ENCODE peak calls at places on chromosome 19, in five cellular contexts. One of them, this sample, is unnamed.

GRCh38 chr19:33688657-33688992 is 66.9 kb downstream of the CHST8 start:
- ATAC-seq in K562: no peak
- ATAC-seq in HepG2: no peak
- ATAC-seq in GM12878: no peak
- ATAC-seq in upper lobe of left lung: no peak
- ATAC-seq in this sample: no peak

GRCh38 chr19:17114414-17114831 is 38.8 kb downstream of the MYO9B start:
- ATAC-seq in GM12878: no peak
- ATAC-seq in K562: no peak
- ATAC-seq in upper lobe of left lung: no peak
- ATAC-seq in HepG2: no peak
- ATAC-seq in this sample: no peak

GRCh38 chr19:2719910-2720776 is 1.0 kb downstream of the DIRAS1 start:
- ATAC-seq in K562: no peak
- ATAC-seq in HepG2: no peak
- ATAC-seq in upper lobe of left lung: no peak
- ATAC-seq in GM12878: no peak
- ATAC-seq in this sample: no peak

GRCh38 chr19:46412983-46413261 is 442 bp downstream of the CCDC8 start:
- ATAC-seq in GM12878: no peak
- ATAC-seq in HepG2: no peak
- ATAC-seq in upper lobe of left lung: no peak
- ATAC-seq in K562: peak
- ATAC-seq in this sample: no peak

GRCh38 chr19:48804496-48804895 is 6.3 kb downstream of the BCAT2 start:
- ATAC-seq in HepG2: no peak
- ATAC-seq in GM12878: no peak
- ATAC-seq in K562: no peak
- ATAC-seq in upper lobe of left lung: no peak
- ATAC-seq in this sample: no peak

GRCh38 chr19:1840541-1841115 is 7.7 kb downstream of the REXO1 start:
- ATAC-seq in HepG2: peak
- ATAC-seq in GM12878: no peak
- ATAC-seq in K562: peak
- ATAC-seq in upper lobe of left lung: no peak
- ATAC-seq in this sample: peak

GRCh38 chr19:48290341-48290922 is 20.6 kb downstream of the ZNF114 start:
- ATAC-seq in HepG2: peak
- ATAC-seq in K562: peak
- ATAC-seq in upper lobe of left lung: no peak
- ATAC-seq in GM12878: no peak
- ATAC-seq in this sample: peak

GRCh38 chr19:49387936-49388372 is at the start of gene KASH5:
- ATAC-seq in HepG2: no peak
- ATAC-seq in GM12878: no peak
- ATAC-seq in upper lobe of left lung: peak
- ATAC-seq in K562: peak
- ATAC-seq in this sample: peak

GRCh38 chr19:54317108-54317964 is 4.4 kb upstream of the LILRA5 start:
- ATAC-seq in GM12878: no peak
- ATAC-seq in upper lobe of left lung: peak
- ATAC-seq in K562: no peak
- ATAC-seq in HepG2: no peak
- ATAC-seq in this sample: no peak

GRCh38 chr19:16160943-16161560 is 12.3 kb downstream of the CIB3 start:
- ATAC-seq in HepG2: no peak
- ATAC-seq in GM12878: no peak
- ATAC-seq in upper lobe of left lung: no peak
- ATAC-seq in K562: peak
- ATAC-seq in this sample: no peak

GRCh38 chr19:15591796-15592195 is 23.2 kb upstream of the CYP4F8 start:
- ATAC-seq in K562: no peak
- ATAC-seq in GM12878: no peak
- ATAC-seq in upper lobe of left lung: peak
- ATAC-seq in HepG2: no peak
- ATAC-seq in this sample: no peak

GRCh38 chr19:8361921-8362793 is 1.8 kb upstream of the ANGPTL4 start:
- ATAC-seq in GM12878: no peak
- ATAC-seq in K562: no peak
- ATAC-seq in upper lobe of left lung: peak
- ATAC-seq in HepG2: peak
- ATAC-seq in this sample: peak

GRCh38 chr19:14563989-14564650 is 7.7 kb downstream of the NDUFB7 start:
- ATAC-seq in GM12878: peak
- ATAC-seq in HepG2: peak
- ATAC-seq in K562: peak
- ATAC-seq in upper lobe of left lung: no peak
- ATAC-seq in this sample: no peak

GRCh38 chr19:55644842-55645511 is 1.5 kb downstream of the ZNF581 start:
- ATAC-seq in GM12878: no peak
- ATAC-seq in upper lobe of left lung: no peak
- ATAC-seq in K562: no peak
- ATAC-seq in HepG2: no peak
- ATAC-seq in this sample: no peak

GRCh38 chr19:7783991-7784421 is 21.0 kb downstream of the CLEC4M start:
- ATAC-seq in K562: peak
- ATAC-seq in GM12878: no peak
- ATAC-seq in upper lobe of left lung: peak
- ATAC-seq in HepG2: peak
- ATAC-seq in this sample: no peak

GRCh38 chr19:35756373-35757230 is at the start of gene HSPB6:
- ATAC-seq in upper lobe of left lung: no peak
- ATAC-seq in HepG2: no peak
- ATAC-seq in GM12878: no peak
- ATAC-seq in K562: no peak
- ATAC-seq in this sample: peak

GRCh38 chr19:18392417-18392816 is 5.0 kb downstream of the LRRC25 start:
- ATAC-seq in HepG2: no peak
- ATAC-seq in K562: no peak
- ATAC-seq in GM12878: peak
- ATAC-seq in upper lobe of left lung: peak
- ATAC-seq in this sample: peak

DNA sequence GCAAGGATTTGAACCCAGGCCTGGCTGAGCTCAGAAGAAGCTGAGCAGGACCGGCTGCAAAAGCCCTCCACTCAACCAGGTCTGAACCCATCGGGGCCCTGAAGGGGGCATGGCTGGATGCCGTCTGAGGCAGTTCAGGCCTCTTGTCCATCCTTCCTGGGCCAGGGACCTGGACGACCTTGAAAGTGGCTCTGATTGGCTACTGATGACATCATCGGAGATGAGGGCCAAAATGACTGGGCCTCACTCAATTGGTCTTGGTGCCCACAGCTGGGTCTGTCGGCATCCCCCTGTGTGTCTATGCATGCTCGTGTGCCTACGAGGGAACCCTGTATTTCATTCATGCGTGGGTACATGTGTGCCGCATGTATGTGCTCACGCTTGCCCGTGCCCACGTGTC is 71.8 kb downstream of the PTPRS start:
- ATAC-seq in K562: peak
- ATAC-seq in upper lobe of left lung: no peak
- ATAC-seq in GM12878: no peak
- ATAC-seq in HepG2: no peak
- ATAC-seq in this sample: peak
- H3K4me3 ChIP-seq in K562: no peak
- H3K4me3 ChIP-seq in upper lobe of left lung: no peak
- H3K4me3 ChIP-seq in GM12878: no peak
- H3K4me3 ChIP-seq in HepG2: no peak
- H3K4me3 ChIP-seq in this sample: no peak

GRCh38 chr19:44954649-44955499 is at the start of gene CLPTM1:
- ATAC-seq in GM12878: peak
- ATAC-seq in upper lobe of left lung: peak
- ATAC-seq in HepG2: peak
- ATAC-seq in K562: peak
- ATAC-seq in this sample: peak
- TF ChIP-seq EP300 in GM12878: no peak
- TF ChIP-seq EP300 in upper lobe of left lung: no peak
- TF ChIP-seq EP300 in HepG2: no peak
- TF ChIP-seq EP300 in K562: no peak
- TF ChIP-seq EP300 in this sample: no peak

DNA sequence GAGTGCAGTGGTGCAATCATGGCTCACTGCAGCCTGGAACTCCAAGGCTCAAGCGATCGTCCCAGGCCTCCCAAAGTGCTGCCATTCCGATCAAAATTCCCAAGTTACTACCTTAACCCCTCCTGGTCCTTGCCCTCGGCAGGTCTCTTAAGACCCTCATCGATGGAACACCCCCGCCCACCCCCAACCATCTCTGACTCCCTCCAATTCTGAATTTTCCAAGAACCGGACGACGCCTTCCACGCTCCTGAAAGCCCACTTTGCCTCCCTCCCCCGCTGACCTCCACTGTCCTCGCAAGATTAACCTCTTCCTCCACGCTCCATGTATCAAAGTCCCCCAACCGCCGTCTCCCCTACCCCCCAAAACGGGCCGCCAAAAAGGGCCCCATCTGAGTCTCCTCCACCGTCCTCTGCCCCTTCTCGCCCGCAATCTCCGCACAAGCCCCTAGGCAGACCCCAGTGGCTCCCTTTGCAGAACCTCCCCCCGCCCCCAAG is 539 bp downstream of the DAPK3 start:
- ATAC-seq in HepG2: peak
- ATAC-seq in K562: no peak
- ATAC-seq in GM12878: no peak
- ATAC-seq in upper lobe of left lung: no peak
- ATAC-seq in this sample: no peak
- TF ChIP-seq POLR2AphosphoS5 in HepG2: no peak
- TF ChIP-seq POLR2AphosphoS5 in K562: no peak
- TF ChIP-seq POLR2AphosphoS5 in GM12878: no peak
- TF ChIP-seq POLR2AphosphoS5 in upper lobe of left lung: no peak
- TF ChIP-seq POLR2AphosphoS5 in this sample: no peak

DNA sequence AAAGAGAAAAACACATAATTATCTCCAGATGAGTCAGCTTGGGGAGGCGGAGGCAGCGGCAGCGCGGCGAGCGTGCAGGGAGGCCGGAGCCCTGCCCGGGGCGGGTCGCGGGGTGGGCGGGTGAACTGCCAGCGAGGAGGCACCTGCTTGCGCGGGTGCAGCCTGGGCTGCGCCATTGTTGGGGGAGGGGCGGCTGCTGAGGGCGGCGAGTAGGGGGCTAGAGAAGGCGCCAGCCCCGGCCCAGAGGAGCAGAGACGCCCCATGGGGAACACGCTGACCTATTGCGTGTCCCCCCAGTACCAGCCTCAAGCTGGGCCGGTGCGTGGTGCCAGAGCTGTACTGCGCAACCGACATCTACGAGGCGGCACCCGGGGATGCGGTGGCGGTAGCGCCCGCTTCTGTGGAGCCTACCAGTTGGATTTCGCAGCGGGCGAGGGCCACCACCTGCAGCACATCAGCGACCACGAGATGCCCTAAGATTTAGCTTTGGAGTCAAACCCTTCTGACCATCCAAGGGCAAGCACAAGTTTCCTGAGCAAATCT is 16.7 kb downstream of the ZNF100 start:
- ATAC-seq in upper lobe of left lung: peak
- ATAC-seq in K562: no peak
- ATAC-seq in HepG2: no peak
- ATAC-seq in GM12878: no peak
- ATAC-seq in this sample: no peak
- H3K4me3 ChIP-seq in upper lobe of left lung: no peak
- H3K4me3 ChIP-seq in K562: no peak
- H3K4me3 ChIP-seq in HepG2: no peak
- H3K4me3 ChIP-seq in GM12878: no peak
- H3K4me3 ChIP-seq in this sample: no peak

GRCh38 chr19:39181500-39182173 is 15.1 kb upstream of the NCCRP1 start:
- ATAC-seq in K562: no peak
- ATAC-seq in HepG2: peak
- ATAC-seq in GM12878: no peak
- ATAC-seq in upper lobe of left lung: peak
- ATAC-seq in this sample: no peak
- TF ChIP-seq EP300 in K562: no peak
- TF ChIP-seq EP300 in HepG2: no peak
- TF ChIP-seq EP300 in GM12878: no peak
- TF ChIP-seq EP300 in upper lobe of left lung: no peak
- TF ChIP-seq EP300 in this sample: no peak

DNA sequence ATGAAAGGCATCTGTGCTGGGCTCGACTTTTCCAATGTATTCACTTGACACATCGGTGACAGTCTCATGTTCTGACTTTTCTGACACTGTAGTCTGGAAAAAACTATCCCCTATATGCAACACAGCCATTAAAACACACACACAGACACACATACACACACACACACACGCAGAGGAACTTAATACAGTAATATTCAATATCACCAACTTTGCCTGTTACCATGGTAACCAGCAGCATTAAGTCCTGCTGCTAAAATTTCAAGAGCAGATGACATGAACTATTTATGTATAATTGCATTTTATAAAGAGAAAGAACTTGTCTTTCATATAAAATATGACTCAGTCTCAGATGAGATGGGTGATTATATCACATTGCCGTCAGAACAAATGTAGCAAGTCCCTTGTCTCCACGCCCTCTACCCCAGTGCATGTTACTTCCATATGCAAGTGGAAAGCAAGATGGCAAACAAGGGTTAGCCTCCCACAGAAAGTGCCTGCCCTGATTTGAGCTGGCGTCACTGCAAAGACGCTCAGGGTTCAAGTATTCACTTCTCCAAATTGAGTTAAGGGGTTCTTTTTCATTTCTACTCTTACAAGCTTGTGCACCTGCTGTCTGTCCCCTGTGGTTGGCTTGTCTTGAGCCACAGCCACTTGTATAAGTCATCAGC is 576.9 kb downstream of the UQCRFS1 start:
- ATAC-seq in GM12878: no peak
- ATAC-seq in K562: no peak
- ATAC-seq in HepG2: no peak
- ATAC-seq in upper lobe of left lung: no peak
- ATAC-seq in this sample: no peak
- TF ChIP-seq POLR2AphosphoS5 in GM12878: no peak
- TF ChIP-seq POLR2AphosphoS5 in K562: no peak
- TF ChIP-seq POLR2AphosphoS5 in HepG2: no peak
- TF ChIP-seq POLR2AphosphoS5 in upper lobe of left lung: no peak
- TF ChIP-seq POLR2AphosphoS5 in this sample: no peak

GRCh38 chr19:19488041-19488874 is 27.1 kb downstream of the TSSK6 start:
- ATAC-seq in HepG2: peak
- ATAC-seq in K562: peak
- ATAC-seq in GM12878: no peak
- ATAC-seq in upper lobe of left lung: no peak
- ATAC-seq in this sample: no peak

GRCh38 chr19:19487077-19488040 is 28.0 kb downstream of the TSSK6 start:
- ATAC-seq in upper lobe of left lung: no peak
- ATAC-seq in GM12878: no peak
- ATAC-seq in HepG2: no peak
- ATAC-seq in K562: peak
- ATAC-seq in this sample: no peak

GRCh38 chr19:19489804-19490204 is 25.5 kb downstream of the TSSK6 start:
- ATAC-seq in K562: peak
- ATAC-seq in GM12878: peak
- ATAC-seq in upper lobe of left lung: peak
- ATAC-seq in HepG2: peak
- ATAC-seq in this sample: no peak

GRCh38 chr19:19490247-19490968 is 24.9 kb downstream of the TSSK6 start:
- ATAC-seq in K562: peak
- ATAC-seq in HepG2: peak
- ATAC-seq in GM12878: peak
- ATAC-seq in upper lobe of left lung: peak
- ATAC-seq in this sample: peak

GRCh38 chr19:19488875-19489690 is 26.3 kb downstream of the TSSK6 start:
- ATAC-seq in upper lobe of left lung: peak
- ATAC-seq in K562: peak
- ATAC-seq in GM12878: peak
- ATAC-seq in HepG2: peak
- ATAC-seq in this sample: peak
- H3K4me3 ChIP-seq in upper lobe of left lung: peak
- H3K4me3 ChIP-seq in K562: no peak
- H3K4me3 ChIP-seq in GM12878: no peak
- H3K4me3 ChIP-seq in HepG2: no peak
- H3K4me3 ChIP-seq in this sample: peak